ENCODE peak calls at places on chromosome 4, in ten cellular contexts. Z is tibial nerve, M is A549, G is ovary, I is stomach, X is sigmoid colon, H is upper lobe of left lung, L is SK-N-SH, O is transverse colon, P is K562. Y is an unnamed sample.
A peak's percentile ranks its signal among the peaks of the same experiment; 100 is the strongest.

GRCh38 chr4:81421346-81422218 is 50.1 kb downstream of the RASGEF1B start:
- DNase-seq in Z (no peak), M (no peak), G (no peak), I (peak; percentile 48), X (no peak), H (peak; percentile 67), L (no peak), O (peak; percentile 55), P (peak; percentile 90), Y (no peak)

GRCh38 chr4:4888695-4889094 is 29.2 kb downstream of the MSX1 start:
- DNase-seq in Z (no peak), M (no peak), G (no peak), I (no peak), X (no peak), H (no peak), L (no peak), O (no peak), P (no peak), Y (peak; percentile 29)

GRCh38 chr4:14110407-14110806 is 482.9 kb upstream of the BOD1L1 start:
- DNase-seq in Z (no peak), M (peak; percentile 20), G (no peak), I (no peak), X (no peak), H (no peak), L (no peak), O (no peak), P (no peak), Y (no peak)

GRCh38 chr4:176137626-176138025 is 57.8 kb downstream of the SPATA4 start:
- DNase-seq in Z (no peak), M (peak; percentile 0), G (no peak), I (no peak), X (no peak), H (no peak), L (no peak), O (no peak), P (no peak), Y (no peak)

GRCh38 chr4:95585016-95585695 is 36.4 kb upstream of the UNC5C start:
- DNase-seq in Z (no peak), M (no peak), G (no peak), I (no peak), X (no peak), H (no peak), L (no peak), O (no peak), P (no peak), Y (no peak)

GRCh38 chr4:185411833-185412232 is 13.9 kb downstream of the UFSP2 start:
- DNase-seq in Z (no peak), M (no peak), G (no peak), I (no peak), X (no peak), H (no peak), L (no peak), O (no peak), P (no peak), Y (no peak)

GRCh38 chr4:176499518-176499917 is 179.8 kb downstream of the SPCS3 start:
- DNase-seq in Z (no peak), M (peak; percentile 33), G (no peak), I (no peak), X (no peak), H (no peak), L (no peak), O (no peak), P (no peak), Y (no peak)

GRCh38 chr4:173177232-173177631 is 8.6 kb downstream of the GALNT7 start:
- DNase-seq in Z (no peak), M (no peak), G (no peak), I (no peak), X (no peak), H (no peak), L (no peak), O (no peak), P (peak; percentile 41), Y (no peak)

GRCh38 chr4:137283737-137284136 is 248.6 kb downstream of the PCDH18 start:
- DNase-seq in Z (no peak), M (no peak), G (no peak), I (no peak), X (no peak), H (no peak), L (peak; percentile 3), O (no peak), P (no peak), Y (no peak)

GRCh38 chr4:89998350-89999098 is 103.9 kb downstream of the MMRN1 start:
- DNase-seq in Z (no peak), M (no peak), G (no peak), I (no peak), X (no peak), H (no peak), L (peak; percentile 31), O (no peak), P (no peak), Y (no peak)

GRCh38 chr4:104487105-104487504 is 7.6 kb downstream of the CXXC4 start:
- DNase-seq in Z (no peak), M (no peak), G (no peak), I (no peak), X (no peak), H (no peak), L (peak; percentile 4), O (no peak), P (no peak), Y (no peak)

GRCh38 chr4:48944252-48944651 is 37.7 kb upstream of the OCIAD2 start:
- DNase-seq in Z (no peak), M (peak; percentile 41), G (no peak), I (peak; percentile 59), X (no peak), H (no peak), L (no peak), O (peak; percentile 33), P (no peak), Y (no peak)

GRCh38 chr4:48939785-48940184 is 33.2 kb upstream of the OCIAD2 start:
- DNase-seq in Z (no peak), M (peak; percentile 45), G (no peak), I (no peak), X (no peak), H (no peak), L (no peak), O (no peak), P (no peak), Y (no peak)

GRCh38 chr4:48944659-48945290 is 38.2 kb upstream of the OCIAD2 start:
- DNase-seq in Z (no peak), M (peak; percentile 30), G (no peak), I (peak; percentile 36), X (no peak), H (no peak), L (peak; percentile 16), O (peak; percentile 22), P (peak; percentile 60), Y (no peak)

GRCh38 chr4:48945981-48946380 is 39.4 kb upstream of the OCIAD2 start:
- DNase-seq in Z (no peak), M (no peak), G (no peak), I (no peak), X (no peak), H (no peak), L (no peak), O (no peak), P (no peak), Y (no peak)

GRCh38 chr4:48943387-48943786 is 36.8 kb upstream of the OCIAD2 start:
- DNase-seq in Z (no peak), M (peak; percentile 53), G (no peak), I (no peak), X (no peak), H (no peak), L (no peak), O (no peak), P (peak; percentile 21), Y (no peak)
- TF ChIP-seq EP300 in Z (no peak), M (no peak), G (no peak), I (no peak), X (no peak), H (no peak), L (no peak), O (no peak), P (no peak), Y (no peak)

GRCh38 chr4:8167291-8167690 is 8.7 kb upstream of the ABLIM2 start:
- DNase-seq in Z (no peak), M (no peak), G (no peak), I (no peak), X (no peak), H (peak; percentile 55), L (no peak), O (no peak), P (no peak), Y (no peak)
- H3K27ac ChIP-seq in Z (no peak overlapping the region), M (no peak overlapping the region), G (no peak overlapping the region), I (peak overlapping the region; percentile 18), X (no peak overlapping the region), H (peak overlapping the region; percentile 5), L (no peak overlapping the region), O (no peak overlapping the region), P (no peak overlapping the region), Y (no peak overlapping the region)

GRCh38 chr4:112321768-112322684 is 24.9 kb downstream of the ALPK1 start:
- DNase-seq in Z (peak; percentile 54), M (peak; percentile 47), G (no peak), I (peak; percentile 73), X (peak; percentile 69), H (peak; percentile 74), L (peak; percentile 44), O (peak; percentile 73), P (peak; percentile 39), Y (no peak)
- TF ChIP-seq EP300 in Z (no peak), M (no peak), G (no peak), I (no peak), X (no peak), H (no peak), L (no peak), O (no peak), P (no peak), Y (no peak)

DNA sequence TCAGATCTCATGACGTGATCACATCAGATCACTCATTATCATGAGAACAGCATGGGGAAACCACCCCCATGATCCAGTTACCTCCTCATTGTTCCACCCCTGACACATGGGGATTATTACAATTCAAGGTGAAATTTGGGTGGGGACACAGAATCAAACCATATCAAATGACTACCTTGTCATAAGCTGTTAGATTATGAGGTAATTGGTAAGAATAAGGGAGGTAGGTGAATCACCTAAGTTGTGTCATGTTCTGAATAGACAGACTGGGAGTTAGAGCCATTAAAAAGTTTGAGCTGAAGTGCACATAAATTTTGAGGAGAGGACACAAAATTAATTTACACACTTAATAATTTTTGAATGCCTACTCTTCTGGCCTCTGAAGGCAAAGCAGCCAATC is 24.7 kb downstream of the SLC9B1 start:
- DNase-seq in Z (no peak), M (no peak), G (no peak), I (no peak), X (no peak), H (no peak), L (no peak), O (no peak), P (no peak), Y (no peak)
- H3K27ac ChIP-seq in Z (no peak overlapping the region), M (no peak overlapping the region), G (no peak overlapping the region), I (no peak overlapping the region), X (no peak overlapping the region), H (no peak overlapping the region), L (no peak overlapping the region), O (no peak overlapping the region), P (no peak overlapping the region), Y (no peak overlapping the region)